ENCODE peak calls at places on chromosome 15, in six cellular contexts. A is neural progenitor cell, M is GM23338, X is GM23248, I is MM.1S, N is PC-9. Q is an unnamed sample. For H3F3A, the result is how much of the 10 kb centered on the place peaks cover.

GRCh38 chr15:74680461-74680860 is 15.4 kb downstream of the EDC3 start:
- DNase-seq in A (no peak), M (no peak), X (no peak), I (no peak), N (no peak), Q (no peak)

GRCh38 chr15:35737521-35737920 is 191.6 kb upstream of the DPH6 start:
- DNase-seq in A (no peak), M (no peak), X (peak), I (no peak), N (no peak), Q (peak)

GRCh38 chr15:23687143-23687470 is at the start of gene NDN:
- DNase-seq in A (peak), M (peak), X (peak), I (no peak), N (no peak), Q (no peak)

GRCh38 chr15:77548608-77549551 is 83.8 kb downstream of the LINGO1 start:
- DNase-seq in A (peak), M (peak), X (no peak), I (no peak), N (no peak), Q (no peak)

GRCh38 chr15:87967951-87968350 is 288.6 kb downstream of the NTRK3 start:
- DNase-seq in A (no peak), M (no peak), X (no peak), I (no peak), N (no peak), Q (no peak)

GRCh38 chr15:41935566-41936020 is 36.8 kb downstream of the EHD4 start:
- DNase-seq in A (no peak), M (no peak), X (no peak), I (peak), N (no peak), Q (peak)

GRCh38 chr15:75620776-75621536 is 4.6 kb downstream of the SNUPN start:
- DNase-seq in A (no peak), M (no peak), X (peak), I (no peak), N (no peak), Q (no peak)

GRCh38 chr15:99135194-99135593 is 30.3 kb downstream of the SYNM start:
- DNase-seq in A (no peak), M (no peak), X (no peak), I (peak), N (no peak), Q (peak)

GRCh38 chr15:38176155-38176554 is 76.5 kb upstream of the SPRED1 start:
- DNase-seq in A (no peak), M (no peak), X (peak), I (peak), N (no peak), Q (peak)

GRCh38 chr15:58738051-58738707 is 11.3 kb downstream of the ADAM10 start:
- DNase-seq in A (no peak), M (no peak), X (peak), I (no peak), N (peak), Q (peak)

GRCh38 chr15:73019733-73020132 is 32.5 kb upstream of the NEO1 start:
- DNase-seq in A (no peak), M (no peak), X (no peak), I (no peak), N (no peak), Q (no peak)

GRCh38 chr15:35136552-35136951 is 51.5 kb upstream of the NANOGP8 start:
- DNase-seq in A (no peak), M (no peak), X (no peak), I (peak), N (no peak), Q (no peak)

GRCh38 chr15:55108858-55109518 is 87.8 kb downstream of the RSL24D1 start:
- DNase-seq in A (peak), M (peak), X (peak), I (peak), N (no peak), Q (peak)

DNA sequence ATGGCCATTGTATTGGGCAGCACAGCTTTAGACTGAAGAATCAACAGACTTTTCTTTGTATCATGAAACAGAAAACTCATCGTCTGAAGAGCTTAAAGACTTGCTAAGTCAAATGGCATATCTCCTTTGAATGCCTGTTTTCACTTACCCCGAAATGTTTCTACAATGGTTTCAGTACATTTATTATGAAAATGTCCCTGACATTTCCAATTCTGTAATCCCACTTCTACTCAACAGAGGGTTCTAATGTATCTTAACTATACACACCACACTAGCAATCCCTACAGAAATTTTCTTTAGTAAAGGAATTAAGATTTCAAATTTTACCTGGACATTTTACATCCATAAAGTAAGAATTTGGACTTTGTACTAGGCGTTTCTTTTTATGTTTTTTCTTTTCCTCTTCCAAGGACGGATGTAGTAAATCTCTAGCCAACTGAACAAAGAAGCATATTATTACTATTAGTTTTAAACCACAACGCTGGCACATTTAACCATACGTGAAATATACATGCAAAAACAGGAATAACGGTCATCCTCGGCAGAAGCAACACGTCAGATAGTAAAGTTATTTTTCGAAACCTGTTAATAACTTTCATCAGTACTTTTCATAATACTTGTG is 1.1 kb downstream of the RPS27L start:
- DNase-seq in A (peak), M (no peak), X (peak), I (peak), N (no peak), Q (peak)
- H3F3A ChIP-seq in A (under half), M (under half), X (under half), I (under half), N (under half), Q (under half)

DNA sequence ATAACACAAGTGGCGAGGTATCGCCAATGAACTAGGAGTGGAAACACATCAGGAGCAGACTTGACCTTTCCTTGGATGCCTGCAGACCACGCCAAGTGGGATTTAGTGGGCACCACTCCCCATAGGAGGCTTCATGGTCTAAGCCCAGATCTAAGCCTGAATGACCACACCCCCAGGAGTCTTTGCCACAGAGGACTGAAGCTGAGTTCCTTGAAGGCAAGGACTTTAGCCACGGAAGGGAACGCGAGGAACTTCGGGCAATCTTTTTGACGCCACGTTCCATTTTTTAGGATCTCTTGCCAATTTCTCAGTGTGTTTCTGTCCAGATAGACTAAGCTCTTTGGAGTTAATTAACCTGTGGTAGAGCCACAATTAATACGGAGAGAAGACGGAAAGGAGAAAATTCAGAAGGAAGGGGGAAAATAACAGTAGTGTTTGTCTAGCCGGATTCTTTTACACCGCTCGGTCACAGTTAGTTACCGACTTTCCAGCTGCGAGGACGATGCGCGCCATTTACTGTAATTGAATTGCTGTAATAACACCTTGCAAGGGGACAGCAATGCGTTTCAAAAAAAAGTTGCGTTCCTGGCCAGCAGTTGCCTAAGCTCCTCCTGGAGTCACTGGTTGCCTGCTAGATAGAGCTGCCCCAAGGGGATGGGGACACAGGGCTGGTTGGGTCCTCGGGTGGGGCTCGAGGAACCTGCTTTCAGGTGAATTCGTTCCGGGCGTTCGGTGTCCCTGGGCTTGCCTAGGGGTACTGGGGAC is 37.1 kb downstream of the NR2F2 start:
- DNase-seq in A (peak), M (peak), X (peak), I (no peak), N (no peak), Q (no peak)
- H3K4me3 ChIP-seq in A (peak), M (peak), X (peak), I (no peak), N (no peak), Q (no peak)

GRCh38 chr15:93048759-93049161 is 40.3 kb downstream of the RGMA start:
- DNase-seq in A (no peak), M (no peak), X (no peak), I (no peak), N (no peak), Q (peak)
- TF ChIP-seq EZH2 in A (no peak), M (no peak), X (no peak), I (no peak), N (no peak), Q (no peak)

DNA sequence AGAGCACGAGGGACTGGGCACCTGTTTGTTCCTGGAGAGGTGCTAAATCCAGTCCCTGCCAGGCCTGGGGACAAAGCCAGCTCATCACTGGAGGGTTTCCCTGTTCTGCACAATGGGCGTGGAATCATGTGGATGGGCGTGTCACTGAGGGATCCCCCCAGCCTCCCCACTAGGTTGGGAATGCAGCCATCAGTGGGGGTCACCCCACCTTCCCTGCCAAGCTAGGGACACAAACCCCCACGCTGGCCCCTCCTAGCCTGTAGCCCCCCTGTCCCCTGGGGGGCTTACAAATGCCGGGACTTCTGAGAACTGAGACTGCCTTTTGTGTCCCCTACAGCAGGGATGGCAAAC is 61.9 kb downstream of the NSMCE3 start:
- DNase-seq in A (no peak), M (no peak), X (no peak), I (no peak), N (no peak), Q (no peak)
- H3F3A ChIP-seq in A (under half), M (under half), X (under half), I (under half), N (under half), Q (under half)

DNA sequence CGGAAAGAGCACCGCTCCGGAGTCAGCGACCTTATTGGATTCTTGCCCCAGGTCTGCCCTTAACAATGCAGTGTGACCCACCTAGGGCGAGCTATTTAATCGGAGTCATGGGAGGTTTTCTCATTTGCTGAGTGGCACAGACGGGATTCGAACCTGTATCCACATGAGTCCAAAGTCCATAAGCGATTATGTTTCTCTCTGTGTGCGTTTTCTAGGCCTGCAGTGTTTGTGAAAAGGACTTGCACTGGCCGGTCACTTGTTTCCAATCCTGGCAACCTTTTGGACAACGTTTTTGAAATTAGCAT is 686 bp upstream of the HDGFL3 start:
- DNase-seq in A (peak), M (peak), X (peak), I (no peak), N (no peak), Q (peak)
- H3K4me3 ChIP-seq in A (peak), M (peak), X (peak), I (no peak), N (no peak), Q (peak)